ENCODE peak calls at places on chromosomes 13 and 19, in six cellular contexts. N is endothelial cell of umbilical vein, R is suprapubic skin, X is gastrocnemius medialis, O is uterus, D is esophagus squamous epithelium. Y is an unnamed sample. For H3K9me3, the result is how much of the 10 kb centered on the place peaks cover.

GRCh38 chr19:18001837-18002345 is 6.1 kb upstream of the ARRDC2 start:
- DNase-seq in N (no peak), R (no peak), X (no peak), O (peak), D (no peak), Y (peak)

GRCh38 chr19:1862424-1863307 is 713 bp downstream of the KLF16 start:
- DNase-seq in N (no peak), R (peak), X (no peak), O (no peak), D (no peak), Y (no peak)

GRCh38 chr19:58492265-58492664 is 16.1 kb downstream of the ZNF446 start:
- DNase-seq in N (no peak), R (no peak), X (no peak), O (no peak), D (no peak), Y (no peak)

GRCh38 chr19:32708457-32708856 is 11.1 kb upstream of the TDRD12 start:
- DNase-seq in N (no peak), R (no peak), X (no peak), O (no peak), D (no peak), Y (no peak)

GRCh38 chr19:572891-573825 is 762 bp downstream of the BSG start:
- DNase-seq in N (peak), R (peak), X (peak), O (peak), D (no peak), Y (no peak)

GRCh38 chr19:16378291-16378889 is 53.8 kb downstream of the KLF2 start:
- DNase-seq in N (no peak), R (no peak), X (no peak), O (no peak), D (no peak), Y (no peak)

GRCh38 chr13:40433577-40433976 is 232.9 kb downstream of the FOXO1 start:
- DNase-seq in N (no peak), R (no peak), X (no peak), O (no peak), D (no peak), Y (no peak)

GRCh38 chr19:55206664-55207500 is 2.4 kb downstream of the PTPRH start:
- DNase-seq in N (peak), R (peak), X (peak), O (peak), D (no peak), Y (no peak)

GRCh38 chr13:77112961-77113360 is 86.0 kb upstream of the FBXL3 start:
- DNase-seq in N (no peak), R (no peak), X (no peak), O (no peak), D (no peak), Y (no peak)

GRCh38 chr13:51218691-51219090 is 3.5 kb upstream of the FAM124A start:
- DNase-seq in N (no peak), R (no peak), X (no peak), O (no peak), D (no peak), Y (no peak)

GRCh38 chr19:42431486-42431885 is 4.3 kb upstream of the LIPE start:
- DNase-seq in N (no peak), R (no peak), X (no peak), O (no peak), D (no peak), Y (no peak)

DNA sequence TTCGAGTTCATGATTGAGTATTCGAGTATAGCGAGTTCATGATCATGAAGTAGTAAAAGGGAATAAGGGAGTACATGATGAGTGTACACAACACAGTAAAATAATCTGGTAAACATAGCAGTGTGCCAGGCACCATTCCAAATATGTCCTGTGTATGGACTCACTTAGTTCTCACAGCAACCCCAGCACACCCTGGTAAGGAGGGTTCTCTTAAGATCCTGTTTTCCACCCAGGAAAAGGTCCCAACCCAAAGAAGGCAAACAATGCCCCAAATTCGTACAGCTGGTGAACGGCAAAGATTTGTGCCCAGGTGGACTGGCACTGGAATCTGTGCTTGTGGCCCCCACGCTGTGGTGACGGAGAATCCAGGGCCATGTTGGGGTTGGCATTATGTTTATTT is 21.4 kb downstream of the HPN start:
- DNase-seq in N (no peak), R (no peak), X (no peak), O (no peak), D (no peak), Y (no peak)
- TF ChIP-seq POLR2A in N (no peak), R (no peak), X (no peak), O (no peak), D (no peak), Y (no peak)

DNA sequence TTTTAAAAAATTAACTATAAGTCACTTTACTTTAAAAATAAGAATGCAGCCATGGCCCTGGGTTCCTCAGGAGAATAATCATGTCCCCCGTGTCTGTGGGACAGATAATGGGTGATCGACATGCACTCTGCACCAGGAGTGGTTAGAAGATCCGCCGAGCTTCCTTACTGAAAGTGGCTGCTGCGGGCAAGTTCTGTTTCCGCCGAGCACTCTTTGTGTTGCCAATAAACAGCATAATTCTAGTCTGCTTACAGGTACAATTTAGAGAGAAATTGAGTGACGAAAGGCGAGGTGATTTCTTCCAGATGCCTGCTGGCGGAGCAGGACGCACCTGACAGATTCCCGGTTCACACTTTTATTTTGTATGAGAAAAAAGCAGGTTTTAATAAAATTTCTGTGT is 139.0 kb downstream of the SOX1 start:
- DNase-seq in N (no peak), R (no peak), X (no peak), O (no peak), D (no peak), Y (no peak)
- H3K27ac ChIP-seq in N (no peak), R (no peak), X (no peak), O (no peak), D (no peak), Y (no peak)

DNA sequence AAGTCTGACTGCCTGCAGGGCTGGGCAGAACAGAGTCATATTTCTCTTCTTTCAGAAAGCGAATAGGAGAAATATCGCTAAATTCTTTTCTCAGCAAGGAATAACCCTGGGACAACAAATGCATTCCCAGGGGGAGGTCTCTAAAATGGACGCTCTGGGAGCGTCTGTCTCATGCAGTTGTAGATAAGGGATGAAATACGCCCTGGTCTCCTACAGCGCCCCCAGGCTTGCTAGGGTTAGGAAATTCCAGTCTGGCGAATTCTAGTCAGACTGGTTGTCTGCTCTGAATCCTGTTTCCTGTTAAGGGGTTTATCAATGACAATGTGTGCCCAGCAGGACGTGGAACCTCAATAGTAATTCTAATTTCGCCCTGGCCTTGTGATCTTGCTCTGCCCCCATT is 1214.1 kb downstream of the DIAPH3 start:
- DNase-seq in N (no peak), R (no peak), X (no peak), O (no peak), D (no peak), Y (no peak)
- H3K9me3 ChIP-seq in N (under half), R (under half), X (under half), O (under half), D (under half), Y (under half)

GRCh38 chr19:40777795-40778044 is 327 bp upstream of the RAB4B start:
- DNase-seq in N (no peak), R (no peak), X (no peak), O (no peak), D (no peak), Y (no peak)
- TF ChIP-seq POLR2A in N (no peak), R (no peak), X (peak), O (peak), D (peak), Y (peak)

GRCh38 chr19:14763497-14764145 is 14.7 kb downstream of the ADGRE2 start:
- DNase-seq in N (no peak), R (no peak), X (no peak), O (no peak), D (no peak), Y (no peak)
- H3K27ac ChIP-seq in N (no peak), R (no peak), X (no peak), O (no peak), D (no peak), Y (no peak)